ENCODE peak calls at places on chromosomes 1 and 21, in six cellular contexts. One of them, this sample, is unnamed.

GRCh38 chr21:42319368-42319767 is 4.2 kb upstream of the TFF3 start:
- DNase-seq in renal cortical epithelial cell: no peak
- DNase-seq in NCI-H1417: no peak
- DNase-seq in SHP77: peak; percentile 25
- DNase-seq in dermis blood vessel endothelial cell: peak; percentile 45
- DNase-seq in activated T-helper 1 cell treated with anti-CD3 and anti-CD28 coated beads, Interleukin-12 subunit alpha, Interleukin-12 subunit beta, Interleukin-2, Interleukin-4 antibody, amounts not matched to agents 30 ng/mL and 10 ng/mL and 1 ng/mL, durations not matched to agents 14 hours and 24 hours and 36 hours: no peak
- DNase-seq in this sample: no peak

GRCh38 chr1:40755052-40755451 is 28.5 kb upstream of the KCNQ4 start:
- DNase-seq in renal cortical epithelial cell: peak; percentile 78
- DNase-seq in NCI-H1417: no peak
- DNase-seq in SHP77: no peak
- DNase-seq in dermis blood vessel endothelial cell: no peak
- DNase-seq in activated T-helper 1 cell treated with anti-CD3 and anti-CD28 coated beads, Interleukin-12 subunit alpha, Interleukin-12 subunit beta, Interleukin-2, Interleukin-4 antibody, amounts not matched to agents 30 ng/mL and 10 ng/mL and 1 ng/mL, durations not matched to agents 14 hours and 24 hours and 36 hours: no peak
- DNase-seq in this sample: no peak

GRCh38 chr1:245258271-245258920 is 103.6 kb downstream of the KIF26B start:
- DNase-seq in renal cortical epithelial cell: peak; percentile 94
- DNase-seq in NCI-H1417: no peak
- DNase-seq in SHP77: no peak
- DNase-seq in dermis blood vessel endothelial cell: no peak
- DNase-seq in activated T-helper 1 cell treated with anti-CD3 and anti-CD28 coated beads, Interleukin-12 subunit alpha, Interleukin-12 subunit beta, Interleukin-2, Interleukin-4 antibody, amounts not matched to agents 30 ng/mL and 10 ng/mL and 1 ng/mL, durations not matched to agents 14 hours and 24 hours and 36 hours: no peak
- DNase-seq in this sample: no peak

GRCh38 chr1:248164031-248164430 is 10.6 kb upstream of the OR2M2 start:
- DNase-seq in renal cortical epithelial cell: no peak
- DNase-seq in NCI-H1417: no peak
- DNase-seq in SHP77: no peak
- DNase-seq in dermis blood vessel endothelial cell: no peak
- DNase-seq in activated T-helper 1 cell treated with anti-CD3 and anti-CD28 coated beads, Interleukin-12 subunit alpha, Interleukin-12 subunit beta, Interleukin-2, Interleukin-4 antibody, amounts not matched to agents 30 ng/mL and 10 ng/mL and 1 ng/mL, durations not matched to agents 14 hours and 24 hours and 36 hours: no peak
- DNase-seq in this sample: no peak

GRCh38 chr21:44845418-44846200 is 27.7 kb upstream of the SUMO3 start:
- DNase-seq in renal cortical epithelial cell: no peak
- DNase-seq in NCI-H1417: no peak
- DNase-seq in SHP77: no peak
- DNase-seq in dermis blood vessel endothelial cell: peak; percentile 71
- DNase-seq in activated T-helper 1 cell treated with anti-CD3 and anti-CD28 coated beads, Interleukin-12 subunit alpha, Interleukin-12 subunit beta, Interleukin-2, Interleukin-4 antibody, amounts not matched to agents 30 ng/mL and 10 ng/mL and 1 ng/mL, durations not matched to agents 14 hours and 24 hours and 36 hours: peak; percentile 65
- DNase-seq in this sample: peak; percentile 29

GRCh38 chr1:240912821-240913220 is 300.9 kb upstream of the GREM2 start:
- DNase-seq in renal cortical epithelial cell: no peak
- DNase-seq in NCI-H1417: no peak
- DNase-seq in SHP77: no peak
- DNase-seq in dermis blood vessel endothelial cell: no peak
- DNase-seq in activated T-helper 1 cell treated with anti-CD3 and anti-CD28 coated beads, Interleukin-12 subunit alpha, Interleukin-12 subunit beta, Interleukin-2, Interleukin-4 antibody, amounts not matched to agents 30 ng/mL and 10 ng/mL and 1 ng/mL, durations not matched to agents 14 hours and 24 hours and 36 hours: no peak
- DNase-seq in this sample: no peak

GRCh38 chr1:1754051-1754815 is 24.0 kb downstream of the NADK start:
- DNase-seq in renal cortical epithelial cell: no peak
- DNase-seq in NCI-H1417: no peak
- DNase-seq in SHP77: no peak
- DNase-seq in dermis blood vessel endothelial cell: no peak
- DNase-seq in activated T-helper 1 cell treated with anti-CD3 and anti-CD28 coated beads, Interleukin-12 subunit alpha, Interleukin-12 subunit beta, Interleukin-2, Interleukin-4 antibody, amounts not matched to agents 30 ng/mL and 10 ng/mL and 1 ng/mL, durations not matched to agents 14 hours and 24 hours and 36 hours: no peak
- DNase-seq in this sample: no peak

GRCh38 chr1:109624215-109625010 is 4.8 kb downstream of the AMPD2 start:
- DNase-seq in renal cortical epithelial cell: no peak
- DNase-seq in NCI-H1417: peak; percentile 72
- DNase-seq in SHP77: no peak
- DNase-seq in dermis blood vessel endothelial cell: no peak
- DNase-seq in activated T-helper 1 cell treated with anti-CD3 and anti-CD28 coated beads, Interleukin-12 subunit alpha, Interleukin-12 subunit beta, Interleukin-2, Interleukin-4 antibody, amounts not matched to agents 30 ng/mL and 10 ng/mL and 1 ng/mL, durations not matched to agents 14 hours and 24 hours and 36 hours: no peak
- DNase-seq in this sample: peak; percentile 47

GRCh38 chr1:23718482-23718881 is 24.8 kb upstream of the ELOA start:
- DNase-seq in renal cortical epithelial cell: peak; percentile 43
- DNase-seq in NCI-H1417: no peak
- DNase-seq in SHP77: peak; percentile 20
- DNase-seq in dermis blood vessel endothelial cell: peak; percentile 49
- DNase-seq in activated T-helper 1 cell treated with anti-CD3 and anti-CD28 coated beads, Interleukin-12 subunit alpha, Interleukin-12 subunit beta, Interleukin-2, Interleukin-4 antibody, amounts not matched to agents 30 ng/mL and 10 ng/mL and 1 ng/mL, durations not matched to agents 14 hours and 24 hours and 36 hours: no peak
- DNase-seq in this sample: peak; percentile 30

GRCh38 chr1:11802973-11803885 is 2.5 kb downstream of the MTHFR start:
- DNase-seq in renal cortical epithelial cell: peak; percentile 90
- DNase-seq in NCI-H1417: peak; percentile 57
- DNase-seq in SHP77: peak; percentile 3
- DNase-seq in dermis blood vessel endothelial cell: peak; percentile 89
- DNase-seq in activated T-helper 1 cell treated with anti-CD3 and anti-CD28 coated beads, Interleukin-12 subunit alpha, Interleukin-12 subunit beta, Interleukin-2, Interleukin-4 antibody, amounts not matched to agents 30 ng/mL and 10 ng/mL and 1 ng/mL, durations not matched to agents 14 hours and 24 hours and 36 hours: peak; percentile 82
- DNase-seq in this sample: peak; percentile 99

GRCh38 chr21:43718872-43719747 is at the start of gene PDXK:
- DNase-seq in renal cortical epithelial cell: no peak
- DNase-seq in NCI-H1417: peak; percentile 92
- DNase-seq in SHP77: peak; percentile 48
- DNase-seq in dermis blood vessel endothelial cell: peak; percentile 84
- DNase-seq in activated T-helper 1 cell treated with anti-CD3 and anti-CD28 coated beads, Interleukin-12 subunit alpha, Interleukin-12 subunit beta, Interleukin-2, Interleukin-4 antibody, amounts not matched to agents 30 ng/mL and 10 ng/mL and 1 ng/mL, durations not matched to agents 14 hours and 24 hours and 36 hours: peak; percentile 82
- DNase-seq in this sample: peak; percentile 62

GRCh38 chr1:43314233-43314632 is 13.5 kb downstream of the TIE1 start:
- DNase-seq in renal cortical epithelial cell: no peak
- DNase-seq in NCI-H1417: no peak
- DNase-seq in SHP77: no peak
- DNase-seq in dermis blood vessel endothelial cell: no peak
- DNase-seq in activated T-helper 1 cell treated with anti-CD3 and anti-CD28 coated beads, Interleukin-12 subunit alpha, Interleukin-12 subunit beta, Interleukin-2, Interleukin-4 antibody, amounts not matched to agents 30 ng/mL and 10 ng/mL and 1 ng/mL, durations not matched to agents 14 hours and 24 hours and 36 hours: no peak
- DNase-seq in this sample: no peak

GRCh38 chr21:25867041-25867440 is 132.3 kb downstream of the GABPA start:
- DNase-seq in renal cortical epithelial cell: no peak
- DNase-seq in NCI-H1417: no peak
- DNase-seq in SHP77: no peak
- DNase-seq in dermis blood vessel endothelial cell: no peak
- DNase-seq in activated T-helper 1 cell treated with anti-CD3 and anti-CD28 coated beads, Interleukin-12 subunit alpha, Interleukin-12 subunit beta, Interleukin-2, Interleukin-4 antibody, amounts not matched to agents 30 ng/mL and 10 ng/mL and 1 ng/mL, durations not matched to agents 14 hours and 24 hours and 36 hours: no peak
- DNase-seq in this sample: no peak

GRCh38 chr1:207242911-207243310 is 78.6 kb upstream of the CD55 start:
- DNase-seq in renal cortical epithelial cell: no peak
- DNase-seq in NCI-H1417: no peak
- DNase-seq in SHP77: no peak
- DNase-seq in dermis blood vessel endothelial cell: no peak
- DNase-seq in activated T-helper 1 cell treated with anti-CD3 and anti-CD28 coated beads, Interleukin-12 subunit alpha, Interleukin-12 subunit beta, Interleukin-2, Interleukin-4 antibody, amounts not matched to agents 30 ng/mL and 10 ng/mL and 1 ng/mL, durations not matched to agents 14 hours and 24 hours and 36 hours: no peak
- DNase-seq in this sample: no peak

GRCh38 chr21:24290151-24290833 is 1317.0 kb downstream of the MRPL39 start:
- DNase-seq in renal cortical epithelial cell: no peak
- DNase-seq in NCI-H1417: peak; percentile 4
- DNase-seq in SHP77: no peak
- DNase-seq in dermis blood vessel endothelial cell: no peak
- DNase-seq in activated T-helper 1 cell treated with anti-CD3 and anti-CD28 coated beads, Interleukin-12 subunit alpha, Interleukin-12 subunit beta, Interleukin-2, Interleukin-4 antibody, amounts not matched to agents 30 ng/mL and 10 ng/mL and 1 ng/mL, durations not matched to agents 14 hours and 24 hours and 36 hours: peak; percentile 13
- DNase-seq in this sample: no peak

GRCh38 chr1:94542088-94542671 is 621 bp upstream of the F3 start:
- DNase-seq in renal cortical epithelial cell: no peak
- DNase-seq in NCI-H1417: no peak
- DNase-seq in SHP77: no peak
- DNase-seq in dermis blood vessel endothelial cell: no peak
- DNase-seq in activated T-helper 1 cell treated with anti-CD3 and anti-CD28 coated beads, Interleukin-12 subunit alpha, Interleukin-12 subunit beta, Interleukin-2, Interleukin-4 antibody, amounts not matched to agents 30 ng/mL and 10 ng/mL and 1 ng/mL, durations not matched to agents 14 hours and 24 hours and 36 hours: no peak
- DNase-seq in this sample: no peak

GRCh38 chr1:41862411-41863221 is 56.1 kb downstream of the HIVEP3 start:
- DNase-seq in renal cortical epithelial cell: peak; percentile 92
- DNase-seq in NCI-H1417: no peak
- DNase-seq in SHP77: no peak
- DNase-seq in dermis blood vessel endothelial cell: peak; percentile 42
- DNase-seq in activated T-helper 1 cell treated with anti-CD3 and anti-CD28 coated beads, Interleukin-12 subunit alpha, Interleukin-12 subunit beta, Interleukin-2, Interleukin-4 antibody, amounts not matched to agents 30 ng/mL and 10 ng/mL and 1 ng/mL, durations not matched to agents 14 hours and 24 hours and 36 hours: peak; percentile 51
- DNase-seq in this sample: no peak

GRCh38 chr1:92030701-92031107 is 919 bp downstream of the EPHX4 start:
- DNase-seq in renal cortical epithelial cell: peak; percentile 93
- DNase-seq in NCI-H1417: peak; percentile 40
- DNase-seq in SHP77: no peak
- DNase-seq in dermis blood vessel endothelial cell: peak; percentile 86
- DNase-seq in activated T-helper 1 cell treated with anti-CD3 and anti-CD28 coated beads, Interleukin-12 subunit alpha, Interleukin-12 subunit beta, Interleukin-2, Interleukin-4 antibody, amounts not matched to agents 30 ng/mL and 10 ng/mL and 1 ng/mL, durations not matched to agents 14 hours and 24 hours and 36 hours: no peak
- DNase-seq in this sample: peak; percentile 18

GRCh38 chr1:51218570-51218969 is 17.5 kb upstream of the RNF11 start:
- DNase-seq in renal cortical epithelial cell: no peak
- DNase-seq in NCI-H1417: no peak
- DNase-seq in SHP77: no peak
- DNase-seq in dermis blood vessel endothelial cell: no peak
- DNase-seq in activated T-helper 1 cell treated with anti-CD3 and anti-CD28 coated beads, Interleukin-12 subunit alpha, Interleukin-12 subunit beta, Interleukin-2, Interleukin-4 antibody, amounts not matched to agents 30 ng/mL and 10 ng/mL and 1 ng/mL, durations not matched to agents 14 hours and 24 hours and 36 hours: no peak
- DNase-seq in this sample: no peak

GRCh38 chr1:32470431-32470830 is 5.6 kb downstream of the ZBTB8B start:
- DNase-seq in renal cortical epithelial cell: no peak
- DNase-seq in NCI-H1417: no peak
- DNase-seq in SHP77: no peak
- DNase-seq in dermis blood vessel endothelial cell: no peak
- DNase-seq in activated T-helper 1 cell treated with anti-CD3 and anti-CD28 coated beads, Interleukin-12 subunit alpha, Interleukin-12 subunit beta, Interleukin-2, Interleukin-4 antibody, amounts not matched to agents 30 ng/mL and 10 ng/mL and 1 ng/mL, durations not matched to agents 14 hours and 24 hours and 36 hours: no peak
- DNase-seq in this sample: no peak

GRCh38 chr1:230501845-230502244 is 75.7 kb upstream of the PGBD5 start:
- DNase-seq in renal cortical epithelial cell: peak; percentile 85
- DNase-seq in NCI-H1417: no peak
- DNase-seq in SHP77: no peak
- DNase-seq in dermis blood vessel endothelial cell: no peak
- DNase-seq in activated T-helper 1 cell treated with anti-CD3 and anti-CD28 coated beads, Interleukin-12 subunit alpha, Interleukin-12 subunit beta, Interleukin-2, Interleukin-4 antibody, amounts not matched to agents 30 ng/mL and 10 ng/mL and 1 ng/mL, durations not matched to agents 14 hours and 24 hours and 36 hours: no peak
- DNase-seq in this sample: no peak

GRCh38 chr1:159000627-159001026 is 9.1 kb upstream of the IFI16 start:
- DNase-seq in renal cortical epithelial cell: peak; percentile 93
- DNase-seq in NCI-H1417: no peak
- DNase-seq in SHP77: peak; percentile 48
- DNase-seq in dermis blood vessel endothelial cell: peak; percentile 96
- DNase-seq in activated T-helper 1 cell treated with anti-CD3 and anti-CD28 coated beads, Interleukin-12 subunit alpha, Interleukin-12 subunit beta, Interleukin-2, Interleukin-4 antibody, amounts not matched to agents 30 ng/mL and 10 ng/mL and 1 ng/mL, durations not matched to agents 14 hours and 24 hours and 36 hours: no peak
- DNase-seq in this sample: no peak

This sample was measured in NCI-H510A.